ENCODE peak calls at places on chromosome 14, in four cellular contexts. C, M, P and G are unnamed samples. For H3K4me1, the result is how much of the 10 kb centered on the place peaks cover.

GRCh38 chr14:61653507-61653906 is 41.8 kb upstream of the HIF1A start:
- DNase-seq in C (no peak), M (no peak), P (no peak), G (no peak)

GRCh38 chr14:35332517-35333346 is 40.5 kb downstream of the PSMA6 start:
- DNase-seq in C (no peak), M (peak), P (no peak), G (no peak)

GRCh38 chr14:75561013-75561432 is 17.4 kb upstream of the FLVCR2 start:
- DNase-seq in C (peak), M (peak), P (peak), G (peak)

GRCh38 chr14:100587763-100588411 is 670 bp upstream of the BEGAIN start:
- DNase-seq in C (no peak), M (no peak), P (no peak), G (no peak)

GRCh38 chr14:62626416-62626815 is 418.8 kb downstream of the KCNH5 start:
- DNase-seq in C (no peak), M (no peak), P (no peak), G (no peak)

GRCh38 chr14:26855051-26855753 is 257.4 kb upstream of the NOVA1 start:
- DNase-seq in C (no peak), M (no peak), P (no peak), G (no peak)

GRCh38 chr14:23153891-23154796 is 29.3 kb downstream of the SLC7A8 start:
- DNase-seq in C (peak), M (peak), P (no peak), G (no peak)

GRCh38 chr14:77406718-77407117 is 16.6 kb downstream of the NOXRED1 start:
- DNase-seq in C (no peak), M (no peak), P (no peak), G (no peak)

GRCh38 chr14:104556256-104557021 is 23.1 kb upstream of the C14orf180 start:
- DNase-seq in C (no peak), M (no peak), P (no peak), G (no peak)

GRCh38 chr14:53938126-53938671 is 18.4 kb downstream of the BMP4 start:
- DNase-seq in C (no peak), M (no peak), P (no peak), G (no peak)

GRCh38 chr14:70873627-70874026 is 33.6 kb upstream of the PCNX1 start:
- DNase-seq in C (no peak), M (no peak), P (no peak), G (no peak)

GRCh38 chr14:68780358-68781160 is 12.3 kb downstream of the ZFP36L1 start:
- DNase-seq in C (peak), M (no peak), P (no peak), G (peak)

GRCh38 chr14:68362841-68363240 is 430.0 kb downstream of the ZFP36L1 start:
- DNase-seq in C (no peak), M (no peak), P (no peak), G (no peak)

GRCh38 chr14:68000516-68000915 is 180.9 kb downstream of the RAD51B start:
- DNase-seq in C (no peak), M (no peak), P (no peak), G (no peak)

GRCh38 chr14:100498068-100498467 is 89.1 kb downstream of the BEGAIN start:
- DNase-seq in C (no peak), M (no peak), P (no peak), G (no peak)

GRCh38 chr14:72173038-72173720 is 240.9 kb downstream of the RGS6 start:
- DNase-seq in C (no peak), M (no peak), P (no peak), G (no peak)

GRCh38 chr14:23174266-23174665 is 9.2 kb downstream of the SLC7A8 start:
- DNase-seq in C (no peak), M (no peak), P (no peak), G (no peak)

GRCh38 chr14:69137456-69138188 is 15.3 kb downstream of the DCAF5 start:
- DNase-seq in C (no peak), M (no peak), P (no peak), G (no peak)

GRCh38 chr14:75626857-75627256 is 33.8 kb downstream of the ERG28 start:
- DNase-seq in C (no peak), M (no peak), P (no peak), G (no peak)

GRCh38 chr14:37048666-37049071 is 123.7 kb downstream of the SLC25A21 start:
- DNase-seq in C (no peak), M (no peak), P (no peak), G (no peak)

GRCh38 chr14:91368681-91369416 is 48.8 kb downstream of the CCDC88C start:
- DNase-seq in C (no peak), M (no peak), P (no peak), G (no peak)

GRCh38 chr14:33432407-33433023 is 493.8 kb downstream of the NPAS3 start:
- DNase-seq in C (no peak), M (peak), P (peak), G (no peak)

GRCh38 chr14:101874001-101874400 is 90.4 kb upstream of the DYNC1H1 start:
- DNase-seq in C (no peak), M (no peak), P (no peak), G (no peak)

GRCh38 chr14:101877766-101878165 is 86.6 kb upstream of the DYNC1H1 start:
- DNase-seq in C (no peak), M (no peak), P (no peak), G (no peak)

GRCh38 chr14:101876539-101876938 is 87.8 kb upstream of the DYNC1H1 start:
- DNase-seq in C (peak), M (no peak), P (no peak), G (peak)

GRCh38 chr14:101875041-101875725 is 89.2 kb upstream of the DYNC1H1 start:
- DNase-seq in C (no peak), M (no peak), P (no peak), G (no peak)

DNA sequence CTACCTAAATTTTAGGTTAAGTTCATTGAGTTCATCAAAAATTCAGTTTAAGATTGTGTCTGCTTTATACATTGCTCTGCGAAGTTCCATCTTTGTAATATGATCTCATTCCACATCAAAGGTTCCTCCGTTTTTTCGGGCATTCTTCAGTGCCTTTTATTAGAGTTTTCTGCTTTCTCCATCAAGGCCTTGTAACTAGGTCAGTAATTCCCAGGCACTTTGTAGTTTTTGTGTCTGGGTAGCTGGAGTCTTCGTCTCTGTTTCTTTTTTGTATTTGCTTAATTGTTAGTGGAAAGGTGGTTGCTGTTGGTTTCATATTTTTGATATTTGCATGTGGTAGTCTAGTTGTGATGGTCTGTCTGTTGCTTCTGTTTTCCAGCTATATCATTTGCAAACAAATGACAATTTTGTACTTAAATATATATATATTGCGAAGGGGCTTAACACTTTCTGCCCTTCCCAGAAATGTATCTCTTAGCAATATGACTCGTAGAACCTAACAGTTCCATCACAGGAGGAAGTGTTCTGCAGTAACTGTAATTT is 88.6 kb upstream of the DYNC1H1 start:
- DNase-seq in C (no peak), M (no peak), P (no peak), G (no peak)
- H3K4me1 ChIP-seq in C (half or more), M (under half), P (under half), G (half or more)

DNA sequence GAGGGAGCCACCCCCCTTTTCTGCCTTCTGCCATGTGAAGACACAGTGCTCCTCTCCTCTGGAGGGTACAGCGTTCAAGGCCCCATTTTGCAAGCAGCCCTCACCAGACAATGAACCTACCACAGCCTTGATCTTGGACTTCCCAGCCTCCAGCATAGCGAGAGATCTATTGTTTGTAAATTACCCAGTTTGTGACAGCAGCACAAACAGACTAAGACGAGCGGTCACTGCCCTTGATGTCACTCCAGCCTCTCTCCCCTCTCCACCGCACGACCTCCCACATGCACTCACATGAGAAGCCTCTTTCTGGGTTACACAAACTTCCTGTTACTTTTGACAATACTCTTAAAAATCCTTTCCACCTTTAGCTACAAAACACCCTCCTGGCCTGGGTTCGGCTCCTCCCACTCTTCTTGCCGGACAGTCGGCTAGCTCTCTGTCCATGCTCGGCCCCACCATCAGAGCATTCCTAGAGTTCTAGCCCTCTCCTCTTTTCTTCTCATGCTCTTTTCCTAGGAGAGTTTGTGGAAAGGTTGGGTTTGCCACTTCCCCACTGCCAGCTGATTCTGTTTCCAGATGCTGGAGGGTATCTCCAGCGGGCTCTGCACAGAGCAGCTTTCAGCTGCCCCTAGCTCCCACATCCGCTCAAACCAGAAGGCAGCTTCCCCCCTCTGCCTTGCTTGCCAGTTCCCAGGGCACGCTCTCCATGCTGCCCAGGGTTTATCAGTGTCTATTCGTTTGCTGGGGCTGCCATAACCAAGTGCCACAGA is 124.3 kb downstream of the FOXN3 start:
- DNase-seq in C (no peak), M (no peak), P (no peak), G (no peak)
- H3K4me1 ChIP-seq in C (under half), M (under half), P (under half), G (under half)

DNA sequence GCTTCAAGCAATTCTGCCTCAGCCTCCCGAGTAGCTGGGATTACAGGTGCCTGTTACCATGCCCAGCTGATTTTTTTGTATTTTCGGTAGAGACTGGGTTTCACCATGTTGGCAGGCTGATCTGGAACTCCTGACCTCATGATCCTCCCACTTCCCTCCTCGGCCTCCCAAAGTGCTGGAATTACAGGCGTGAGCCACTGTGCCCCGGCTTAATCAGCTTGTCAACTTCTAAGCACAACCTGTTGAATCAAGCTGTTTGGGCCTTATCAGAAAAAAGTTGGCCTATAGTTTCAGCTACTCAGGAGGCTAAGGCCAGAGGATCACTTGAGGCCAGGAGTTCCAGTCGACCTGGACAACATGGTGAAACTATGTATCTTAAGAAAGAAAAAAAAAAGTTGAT is 7.9 kb downstream of the MARK3 start:
- DNase-seq in C (no peak), M (no peak), P (no peak), G (no peak)
- H3K4me1 ChIP-seq in C (half or more), M (half or more), P (half or more), G (half or more)

GRCh38 chr14:93105362-93105761 is 10.4 kb downstream of the ITPK1 start:
- DNase-seq in C (no peak), M (no peak), P (no peak), G (no peak)
- H3K4me1 ChIP-seq in C (half or more), M (under half), P (under half), G (under half)

GRCh38 chr14:73786632-73786941 is 65.0 kb upstream of the PTGR2 start:
- DNase-seq in C (peak), M (no peak), P (no peak), G (no peak)
- H3K4me1 ChIP-seq in C (half or more), M (under half), P (under half), G (half or more)